ENCODE peak calls at places on chromosomes 16 and 17, in seven cellular contexts. B, Z, E, A, K, R and X are unnamed samples.

GRCh38 chr17:77210331-77210730 is 69.6 kb downstream of the SEC14L1 start:
- DNase-seq in Z (no peak), A (no peak), R (no peak), E (no peak), K (no peak), B (no peak), X (no peak)

GRCh38 chr17:49814781-49815496 is 26.5 kb downstream of the KAT7 start:
- DNase-seq in A (no peak), Z (no peak), K (no peak), R (no peak), E (no peak), B (peak; percentile 70), X (no peak)

GRCh38 chr17:39092672-39093250 is 58.7 kb downstream of the PLXDC1 start:
- DNase-seq in K (no peak), Z (no peak), A (no peak), B (no peak), R (no peak), E (no peak), X (no peak)

GRCh38 chr16:85829751-85830445 is 30.4 kb downstream of the COX4I1 start:
- DNase-seq in A (no peak), Z (no peak), B (no peak), E (no peak), K (peak; percentile 47), R (no peak), X (no peak)

GRCh38 chr17:38357488-38358123 is 6.0 kb downstream of the SOCS7 start:
- DNase-seq in K (no peak), Z (no peak), B (no peak), A (no peak), E (no peak), R (no peak), X (no peak)

GRCh38 chr16:84593825-84594724 is 23.8 kb downstream of the COTL1 start:
- DNase-seq in A (no peak), R (no peak), B (no peak), Z (peak; percentile 86), E (no peak), K (no peak), X (no peak)

GRCh38 chr17:78390241-78391050 is 12.0 kb downstream of the PGS1 start:
- DNase-seq in E (no peak), A (peak; percentile 89), B (no peak), R (no peak), K (no peak), Z (no peak), X (no peak)

GRCh38 chr16:71626858-71627213 is 852 bp downstream of the MARVELD3 start:
- DNase-seq in K (no peak), A (no peak), R (no peak), E (no peak), Z (no peak), B (peak; percentile 41), X (no peak)

GRCh38 chr17:67136191-67137025 is 92.1 kb downstream of the CACNG1 start:
- DNase-seq in B (no peak), K (no peak), A (no peak), Z (no peak), E (no peak), R (no peak), X (no peak)

GRCh38 chr17:69606142-69606800 is 191.8 kb downstream of the MAP2K6 start:
- DNase-seq in R (no peak), B (no peak), E (no peak), A (no peak), K (no peak), Z (no peak), X (no peak)

GRCh38 chr17:69608808-69609494 is 194.5 kb downstream of the MAP2K6 start:
- DNase-seq in Z (no peak), K (peak; percentile 21), E (no peak), A (peak; percentile 93), R (no peak), B (no peak), X (no peak)

GRCh38 chr17:69607162-69607834 is 192.8 kb downstream of the MAP2K6 start:
- DNase-seq in Z (peak; percentile 51), A (peak; percentile 46), B (peak; percentile 84), K (peak; percentile 79), E (peak; percentile 76), R (peak; percentile 60), X (peak; percentile 21)

GRCh38 chr17:69608114-69608513 is 193.6 kb downstream of the MAP2K6 start:
- DNase-seq in E (no peak), K (no peak), Z (no peak), B (no peak), A (no peak), R (no peak), X (no peak)

DNA sequence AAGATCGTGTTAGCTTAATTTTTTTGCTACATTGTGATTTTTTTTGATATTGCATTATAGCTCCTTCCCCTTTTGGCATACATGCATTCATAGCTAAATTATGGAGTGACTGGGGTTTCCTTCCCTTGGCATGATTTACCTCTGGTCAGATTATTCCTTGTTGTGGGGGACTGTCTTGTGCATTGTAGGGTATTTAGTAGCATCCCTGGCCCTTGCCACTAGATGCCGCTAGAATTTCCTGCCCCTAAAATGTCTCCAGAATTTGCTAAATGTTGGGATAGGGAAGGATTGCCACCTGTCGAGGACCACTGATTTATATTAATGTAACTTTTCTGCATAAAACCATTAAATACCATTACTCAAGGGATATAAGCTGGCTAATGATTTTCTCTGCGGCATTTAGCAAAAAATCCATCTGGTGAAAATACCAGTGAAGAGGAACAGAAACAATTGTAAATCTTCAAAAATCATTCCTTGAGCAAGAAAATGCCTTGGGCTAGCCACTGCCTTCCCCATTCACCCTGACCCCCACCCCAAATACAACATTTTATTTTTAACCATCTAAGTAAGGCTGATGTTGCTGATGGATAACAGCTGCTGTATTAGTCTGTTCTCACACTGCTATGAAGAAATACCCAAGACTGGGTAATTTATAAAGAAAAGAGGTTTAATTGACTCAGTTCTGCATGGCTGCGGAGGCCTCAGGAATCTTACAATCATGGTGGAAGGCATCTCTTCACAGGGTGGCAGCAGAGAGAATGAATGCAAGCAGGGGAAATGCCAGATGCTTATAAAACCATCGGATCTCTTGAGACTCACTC is 195.2 kb downstream of the MAP2K6 start:
- DNase-seq in B (peak; percentile 27), K (peak; percentile 20), Z (no peak), R (peak; percentile 2), A (peak; percentile 10), E (peak; percentile 17), X (no peak)
- TF ChIP-seq CTCF in B (peak; percentile 67), K (peak; percentile 29), Z (peak; percentile 43), R (peak; percentile 54), A (peak; percentile 82), E (peak; percentile 74), X (no peak)

GRCh38 chr17:72425133-72425795 is 304.4 kb downstream of the SOX9 start:
- DNase-seq in Z (no peak), B (no peak), A (no peak), K (no peak), E (no peak), R (no peak), X (no peak)

GRCh38 chr17:72425796-72426173 is 305.0 kb downstream of the SOX9 start:
- DNase-seq in R (no peak), K (no peak), Z (no peak), E (no peak), B (no peak), A (no peak), X (no peak)

GRCh38 chr17:72426321-72426720 is 305.5 kb downstream of the SOX9 start:
- DNase-seq in K (no peak), Z (no peak), A (no peak), B (no peak), E (no peak), R (no peak), X (no peak)

GRCh38 chr17:72427761-72428109 is 306.9 kb downstream of the SOX9 start:
- DNase-seq in A (no peak), B (no peak), K (no peak), E (no peak), Z (no peak), R (no peak), X (no peak)

DNA sequence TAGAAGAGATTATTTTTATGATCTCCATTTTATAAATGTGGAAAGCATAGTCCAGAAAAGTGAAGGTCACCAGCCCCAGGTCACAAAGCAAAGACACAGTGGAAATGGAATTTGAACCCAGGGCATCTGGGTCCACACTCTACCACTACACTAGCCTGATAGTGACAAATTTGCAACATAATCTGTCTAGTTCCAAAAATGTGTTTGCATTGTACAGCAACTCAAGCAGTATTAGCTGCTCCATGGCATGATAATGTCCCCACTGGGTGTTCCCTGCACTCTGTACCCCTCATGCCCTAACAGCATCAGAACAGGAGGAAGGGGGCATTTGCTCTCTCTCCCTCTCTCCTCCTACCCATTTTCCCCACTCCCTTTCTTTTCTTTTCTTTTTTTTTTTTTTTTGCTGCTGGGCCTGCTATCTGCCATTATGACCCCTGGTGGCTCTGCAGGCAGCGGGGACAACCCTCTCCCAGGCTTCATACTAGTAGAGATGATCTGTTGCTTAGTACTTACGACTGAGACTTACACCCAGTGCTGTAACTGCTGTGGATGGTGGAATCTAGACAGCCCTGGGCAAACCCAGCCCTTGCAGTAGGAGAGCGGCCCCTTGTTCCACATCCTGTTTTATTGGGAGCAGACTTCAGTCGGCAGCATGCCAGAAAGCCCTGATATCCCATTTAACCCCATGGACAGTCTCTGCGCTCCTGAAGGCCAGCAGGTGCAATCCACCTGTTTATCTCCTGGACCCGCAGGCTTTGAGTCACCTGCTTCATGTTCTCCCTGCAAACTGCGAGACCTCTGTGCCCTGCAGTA is 306.3 kb downstream of the SOX9 start:
- DNase-seq in R (no peak), A (no peak), B (no peak), K (no peak), Z (no peak), E (no peak), X (no peak)
- TF ChIP-seq CTCF in R (no peak), A (no peak), B (no peak), K (no peak), Z (no peak), E (no peak), X (no peak)

DNA sequence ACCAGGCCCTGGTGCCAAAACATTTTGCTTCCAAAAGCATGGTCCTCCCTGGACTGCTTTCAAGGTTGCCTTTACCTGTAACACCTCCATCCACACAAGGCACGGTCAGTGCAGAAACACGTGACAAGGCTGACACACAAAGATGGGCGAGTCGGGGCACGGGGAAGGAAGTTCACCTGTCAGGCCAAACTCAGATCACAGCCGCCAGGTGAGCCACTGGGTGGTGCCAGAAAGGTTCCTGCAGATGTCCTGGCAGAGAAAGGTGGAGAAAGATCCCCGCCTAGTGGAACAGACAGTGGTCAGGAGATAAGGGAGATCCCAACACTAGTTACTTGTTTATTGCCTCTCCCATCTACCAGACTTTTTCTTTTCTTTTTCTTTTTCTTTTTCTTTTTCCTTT is 155.3 kb downstream of the AIPL1 start:
- DNase-seq in R (no peak), E (no peak), B (peak; percentile 65), A (no peak), Z (no peak), K (no peak), X (no peak)
- TF ChIP-seq CTCF in R (peak; percentile 59), E (no peak), B (peak; percentile 58), A (no peak), Z (no peak), K (no peak), X (no peak)

DNA sequence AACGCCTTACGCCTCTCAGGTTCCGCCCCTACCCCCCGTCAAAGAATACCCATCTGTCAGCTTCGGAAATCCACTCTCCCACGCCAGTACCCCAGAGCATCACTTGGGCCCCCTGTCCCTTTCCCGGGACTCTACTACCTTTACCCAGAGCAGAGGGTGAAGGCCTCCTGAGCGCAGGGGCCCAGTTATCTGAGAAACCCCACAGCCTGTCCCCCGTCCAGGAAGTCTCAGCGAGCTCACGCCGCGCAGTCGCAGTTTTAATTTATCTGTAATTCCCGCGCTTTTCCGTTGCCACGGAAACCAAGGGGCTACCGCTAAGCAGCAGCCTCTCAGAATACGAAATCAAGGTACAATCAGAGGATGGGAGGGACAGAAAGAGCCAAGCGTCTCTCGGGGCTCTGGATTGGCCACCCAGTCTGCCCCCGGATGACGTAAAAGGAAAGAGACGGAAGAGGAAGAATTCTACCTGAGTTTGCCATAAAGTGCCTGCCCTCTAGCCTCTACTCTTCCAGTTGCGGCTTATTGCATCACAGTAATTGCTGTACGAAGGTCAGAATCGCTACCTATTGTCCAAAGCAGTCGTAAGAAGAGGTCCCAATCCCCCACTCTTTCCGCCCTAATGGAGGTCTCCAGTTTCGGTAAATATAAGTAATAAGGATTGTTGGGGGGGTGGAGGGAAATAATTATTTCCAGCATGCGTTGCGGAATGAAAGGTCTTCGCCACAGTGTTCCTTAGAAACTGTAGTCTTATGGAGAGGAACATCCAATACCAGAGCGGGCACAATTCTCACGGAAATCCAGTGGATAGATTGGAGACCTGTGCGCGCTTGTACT is at the start of gene BRCA1:
- DNase-seq in A (peak; percentile 95), B (peak; percentile 99), K (peak; percentile 94), E (peak; percentile 98), R (peak; percentile 87), Z (peak; percentile 99), X (peak; percentile 90)
- TF ChIP-seq CTCF in A (no peak), B (no peak), K (no peak), E (no peak), R (no peak), Z (no peak), X (no peak)